ENCODE peak calls at places on chromosomes 1 and 21, in nine cellular contexts. X is neural crest cell, W is HT-29, D is cerebellar nuclear complex, F is myocyte, L is right atrium auricular region, V is GM12891, I is right cardiac atrium, U is H1. Z is an unnamed sample.

GRCh38 chr21:37704751-37705150 is 211.5 kb downstream of the KCNJ6 start:
- DNase-seq in X (no peak), D (no peak), I (no peak), F (no peak), W (no peak), L (no peak), V (no peak), U (no peak), Z (no peak)

GRCh38 chr1:205162301-205162700 is 40.5 kb upstream of the RBBP5 start:
- DNase-seq in W (no peak), F (peak), I (no peak), U (no peak), X (no peak), L (no peak), V (no peak), D (no peak), Z (no peak)

GRCh38 chr1:57307382-57307781 is 116.5 kb downstream of the DAB1 start:
- DNase-seq in U (no peak), L (no peak), F (no peak), D (no peak), W (peak), I (no peak), X (no peak), V (peak), Z (no peak)

GRCh38 chr1:117346206-117346928 is 20.9 kb upstream of the MAN1A2 start:
- DNase-seq in X (no peak), L (no peak), V (no peak), D (no peak), U (no peak), W (no peak), F (no peak), I (no peak), Z (no peak)

GRCh38 chr1:50346621-50347020 is 76.6 kb downstream of the DMRTA2 start:
- DNase-seq in D (no peak), I (no peak), W (no peak), U (no peak), V (no peak), F (no peak), X (no peak), L (peak), Z (no peak)

GRCh38 chr1:161216945-161217712 is 2.0 kb downstream of the FCER1G start:
- DNase-seq in X (no peak), F (peak), L (peak), U (no peak), V (peak), I (peak), D (no peak), W (no peak), Z (no peak)

GRCh38 chr1:116574581-116575291 is 3.9 kb upstream of the CD58 start:
- DNase-seq in I (peak), V (peak), F (peak), X (peak), D (no peak), U (no peak), L (peak), W (peak), Z (peak)

GRCh38 chr1:31843506-31843905 is 27.7 kb upstream of the SPOCD1 start:
- DNase-seq in U (no peak), L (no peak), X (no peak), V (no peak), D (no peak), F (peak), W (no peak), I (no peak), Z (peak)

GRCh38 chr21:32807717-32808380 is 36.3 kb upstream of the PAXBP1 start:
- DNase-seq in X (no peak), D (no peak), F (peak), W (no peak), I (no peak), V (no peak), L (no peak), U (no peak), Z (peak)

GRCh38 chr21:34086887-34087306 is 13.5 kb downstream of the MRPS6 start:
- DNase-seq in F (no peak), L (no peak), D (no peak), V (no peak), W (no peak), X (no peak), I (no peak), U (no peak), Z (no peak)

GRCh38 chr1:23557471-23558124 is 1.7 kb downstream of the ID3 start:
- DNase-seq in L (no peak), I (no peak), W (no peak), F (no peak), X (no peak), D (no peak), U (no peak), V (no peak), Z (no peak)

GRCh38 chr1:21607549-21608529 is 61.3 kb downstream of the RAP1GAP start:
- DNase-seq in W (peak), L (peak), X (peak), D (no peak), F (no peak), V (peak), U (peak), I (peak), Z (peak)

GRCh38 chr1:10626011-10626731 is 151.4 kb downstream of the PEX14 start:
- DNase-seq in V (no peak), X (no peak), L (no peak), I (no peak), W (no peak), U (no peak), D (no peak), F (no peak), Z (no peak)

GRCh38 chr1:85577421-85578320 is 2.9 kb upstream of the CCN1 start:
- DNase-seq in F (peak), W (peak), L (no peak), X (no peak), V (peak), I (peak), U (no peak), D (no peak), Z (no peak)

GRCh38 chr1:87295720-87296119 is 33.0 kb upstream of the LMO4 start:
- DNase-seq in D (no peak), I (no peak), F (no peak), U (no peak), V (no peak), W (no peak), X (no peak), L (no peak), Z (no peak)